ENCODE peak calls at places on chromosome 2, in ten cellular contexts. E, L, Z, N, Q, D, I, A, G and J are unnamed samples.

GRCh38 chr2:6973895-6974545 is 56.8 kb downstream of the RNF144A start:
- DNase-seq in E (no peak), L (no peak), Z (no peak), N (no peak), Q (no peak), D (no peak), I (no peak), A (no peak), G (no peak), J (no peak)

GRCh38 chr2:235611337-235611736 is 117.5 kb downstream of the AGAP1 start:
- DNase-seq in E (no peak), L (no peak), Z (no peak), N (no peak), Q (no peak), D (no peak), I (no peak), A (no peak), G (no peak), J (no peak)

GRCh38 chr2:215022418-215022817 is 116.0 kb downstream of the ABCA12 start:
- DNase-seq in E (no peak), L (no peak), Z (no peak), N (no peak), Q (no peak), D (no peak), I (no peak), A (no peak), G (peak; percentile 38), J (no peak)

GRCh38 chr2:181376442-181376841 is 80.7 kb upstream of the ITGA4 start:
- DNase-seq in E (no peak), L (no peak), Z (no peak), N (no peak), Q (no peak), D (no peak), I (no peak), A (no peak), G (no peak), J (no peak)

GRCh38 chr2:108604196-108604595 is 69.9 kb downstream of the LIMS1 start:
- DNase-seq in E (no peak), L (no peak), Z (no peak), N (no peak), Q (no peak), D (no peak), I (no peak), A (no peak), G (no peak), J (no peak)

GRCh38 chr2:150020221-150020620 is 432.6 kb upstream of the MMADHC start:
- DNase-seq in E (no peak), L (no peak), Z (no peak), N (no peak), Q (no peak), D (no peak), I (no peak), A (no peak), G (no peak), J (no peak)

GRCh38 chr2:79782540-79782939 is 269.7 kb downstream of the CTNNA2 start:
- DNase-seq in E (no peak), L (no peak), Z (no peak), N (no peak), Q (no peak), D (peak; percentile 31), I (no peak), A (no peak), G (no peak), J (no peak)

GRCh38 chr2:130877258-130877657 is 40.5 kb downstream of the ARHGEF4 start:
- DNase-seq in E (no peak), L (no peak), Z (no peak), N (no peak), Q (no peak), D (no peak), I (no peak), A (no peak), G (no peak), J (no peak)

GRCh38 chr2:133171396-133172004 is 396.8 kb downstream of the NCKAP5 start:
- DNase-seq in E (no peak), L (no peak), Z (peak; percentile 9), N (peak; percentile 68), Q (no peak), D (peak; percentile 30), I (no peak), A (peak; percentile 77), G (peak; percentile 34), J (peak; percentile 54)

GRCh38 chr2:9770308-9771100 is 72.8 kb upstream of the TAF1B start:
- DNase-seq in E (no peak), L (peak; percentile 69), Z (peak; percentile 91), N (peak; percentile 68), Q (peak; percentile 39), D (peak; percentile 76), I (no peak), A (peak; percentile 84), G (peak; percentile 44), J (peak; percentile 89)

GRCh38 chr2:195535911-195536522 is 121.0 kb upstream of the SLC39A10 start:
- DNase-seq in E (peak; percentile 31), L (peak; percentile 25), Z (no peak), N (no peak), Q (peak; percentile 50), D (no peak), I (no peak), A (no peak), G (no peak), J (no peak)

GRCh38 chr2:204989877-204990276 is 444.6 kb downstream of the PARD3B start:
- DNase-seq in E (no peak), L (no peak), Z (no peak), N (no peak), Q (no peak), D (no peak), I (no peak), A (no peak), G (no peak), J (no peak)

GRCh38 chr2:118315606-118316005 is 227.3 kb downstream of the INSIG2 start:
- DNase-seq in E (no peak), L (no peak), Z (no peak), N (no peak), Q (no peak), D (no peak), I (no peak), A (no peak), G (no peak), J (no peak)

GRCh38 chr2:23599691-23600090 is 214.7 kb downstream of the KLHL29 start:
- DNase-seq in E (no peak), L (no peak), Z (no peak), N (no peak), Q (no peak), D (no peak), I (peak; percentile 58), A (no peak), G (no peak), J (peak; percentile 33)

GRCh38 chr2:68730828-68731227 is 3.8 kb upstream of the ARHGAP25 start:
- DNase-seq in E (no peak), L (no peak), Z (no peak), N (no peak), Q (no peak), D (no peak), I (no peak), A (no peak), G (no peak), J (no peak)

GRCh38 chr2:215929602-215930335 is 83.6 kb downstream of the MREG start:
- DNase-seq in E (no peak), L (no peak), Z (no peak), N (no peak), Q (no peak), D (no peak), I (no peak), A (no peak), G (no peak), J (no peak)

GRCh38 chr2:178208817-178209216 is 14.5 kb downstream of the OSBPL6 start:
- DNase-seq in E (no peak), L (no peak), Z (no peak), N (peak; percentile 40), Q (no peak), D (no peak), I (no peak), A (no peak), G (no peak), J (no peak)

GRCh38 chr2:145759228-145759940 is 1239.5 kb upstream of the ZEB2 start:
- DNase-seq in E (no peak), L (no peak), Z (no peak), N (no peak), Q (no peak), D (no peak), I (no peak), A (no peak), G (no peak), J (no peak)

GRCh38 chr2:73156539-73157124 is 43.9 kb upstream of the RAB11FIP5 start:
- DNase-seq in E (no peak), L (no peak), Z (peak; percentile 58), N (peak; percentile 64), Q (peak; percentile 30), D (peak; percentile 73), I (no peak), A (peak; percentile 46), G (no peak), J (peak; percentile 55)

GRCh38 chr2:3959372-3959771 is 256.0 kb downstream of the DCDC2C start:
- DNase-seq in E (no peak), L (no peak), Z (peak; percentile 46), N (peak; percentile 35), Q (no peak), D (peak; percentile 20), I (no peak), A (peak; percentile 29), G (no peak), J (peak; percentile 42)

GRCh38 chr2:109324859-109325258 is 195.9 kb downstream of the SH3RF3 start:
- DNase-seq in E (no peak), L (no peak), Z (no peak), N (no peak), Q (no peak), D (no peak), I (no peak), A (no peak), G (peak; percentile 95), J (no peak)

GRCh38 chr2:12693509-12693908 is 23.2 kb upstream of the TRIB2 start:
- DNase-seq in E (no peak), L (no peak), Z (no peak), N (no peak), Q (no peak), D (no peak), I (no peak), A (no peak), G (no peak), J (no peak)

GRCh38 chr2:119657486-119658145 is 21.4 kb upstream of the TMEM177 start:
- DNase-seq in E (no peak), L (no peak), Z (no peak), N (no peak), Q (no peak), D (no peak), I (no peak), A (no peak), G (no peak), J (no peak)

GRCh38 chr2:23427976-23428375 is 43.0 kb downstream of the KLHL29 start:
- DNase-seq in E (no peak), L (no peak), Z (no peak), N (no peak), Q (no peak), D (no peak), I (no peak), A (no peak), G (no peak), J (no peak)

GRCh38 chr2:97983698-97984097 is 12.1 kb downstream of the TMEM131 start:
- DNase-seq in E (no peak), L (no peak), Z (no peak), N (no peak), Q (no peak), D (no peak), I (no peak), A (no peak), G (no peak), J (no peak)

GRCh38 chr2:220243571-220243970 is 616.1 kb downstream of the SLC4A3 start:
- DNase-seq in E (no peak), L (no peak), Z (no peak), N (no peak), Q (no peak), D (no peak), I (no peak), A (no peak), G (no peak), J (no peak)

GRCh38 chr2:78979380-78980238 is 45.9 kb upstream of the REG3G start:
- DNase-seq in E (no peak), L (no peak), Z (no peak), N (peak; percentile 60), Q (peak; percentile 15), D (peak; percentile 81), I (no peak), A (peak; percentile 48), G (no peak), J (peak; percentile 46)

GRCh38 chr2:105397959-105398521 is 811 bp downstream of the FHL2 start:
- DNase-seq in E (no peak), L (no peak), Z (no peak), N (peak; percentile 49), Q (no peak), D (no peak), I (no peak), A (no peak), G (no peak), J (no peak)